ENCODE peak calls at places on chromosomes 3 and 15, in nine cellular contexts. V is fibroblast of lung, Y is thoracic aorta, H is GM06990, L is left ventricle myocardium inferior, P is kidney, J is LNCaP clone FGC, M is ovary, D is SK-N-SH. U is an unnamed sample.

GRCh38 chr3:64295594-64295993 is 70.3 kb upstream of the PRICKLE2 start:
- DNase-seq in V (peak), Y (no peak), H (no peak), L (no peak), P (no peak), J (no peak), M (no peak), D (no peak), U (peak)

GRCh38 chr3:185021326-185021725 is 131.5 kb downstream of the C3orf70 start:
- DNase-seq in V (peak), Y (no peak), H (no peak), L (no peak), P (no peak), J (no peak), M (no peak), D (no peak), U (no peak)

GRCh38 chr3:18085429-18085828 is 339.7 kb downstream of the SATB1 start:
- DNase-seq in V (no peak), Y (no peak), H (no peak), L (no peak), P (no peak), J (no peak), M (no peak), D (no peak), U (no peak)

GRCh38 chr15:59388670-59389069 is 16.0 kb upstream of the MYO1E start:
- DNase-seq in V (peak), Y (no peak), H (no peak), L (no peak), P (no peak), J (no peak), M (no peak), D (no peak), U (peak)

GRCh38 chr3:52533623-52534280 is at the start of gene NT5DC2:
- DNase-seq in V (peak), Y (no peak), H (peak), L (peak), P (peak), J (no peak), M (peak), D (peak), U (peak)

GRCh38 chr3:143644370-143645089 is 203.7 kb downstream of the SLC9A9 start:
- DNase-seq in V (peak), Y (no peak), H (peak), L (no peak), P (no peak), J (peak), M (no peak), D (peak), U (peak)

GRCh38 chr15:78950906-78951840 is 6.3 kb upstream of the CTSH start:
- DNase-seq in V (peak), Y (no peak), H (no peak), L (no peak), P (no peak), J (no peak), M (no peak), D (no peak), U (no peak)

GRCh38 chr3:39065197-39065596 is 13.4 kb downstream of the WDR48 start:
- DNase-seq in V (peak), Y (no peak), H (peak), L (no peak), P (no peak), J (no peak), M (no peak), D (peak), U (no peak)

GRCh38 chr3:150871192-150871591 is 34.0 kb downstream of the MINDY4B start:
- DNase-seq in V (peak), Y (no peak), H (no peak), L (no peak), P (no peak), J (no peak), M (no peak), D (no peak), U (no peak)

GRCh38 chr3:104763007-104763406 is 603.7 kb upstream of the ALCAM start:
- DNase-seq in V (peak), Y (no peak), H (no peak), L (no peak), P (no peak), J (no peak), M (no peak), D (no peak), U (no peak)

GRCh38 chr15:69919816-69920215 is 177.9 kb downstream of the TLE3 start:
- DNase-seq in V (no peak), Y (no peak), H (no peak), L (no peak), P (no peak), J (no peak), M (no peak), D (no peak), U (no peak)

GRCh38 chr3:114252954-114253353 is 15.6 kb upstream of the ZNF80 start:
- DNase-seq in V (no peak), Y (no peak), H (no peak), L (no peak), P (no peak), J (no peak), M (no peak), D (no peak), U (no peak)

GRCh38 chr15:50210462-50211264 is 28.7 kb downstream of the SLC27A2 start:
- DNase-seq in V (no peak), Y (no peak), H (no peak), L (no peak), P (peak), J (no peak), M (no peak), D (no peak), U (no peak)

GRCh38 chr3:46405301-46406079 is 1.4 kb downstream of the CCR5AS start:
- DNase-seq in V (no peak), Y (no peak), H (no peak), L (no peak), P (no peak), J (peak), M (no peak), D (no peak), U (peak)

GRCh38 chr3:118909751-118910150 is 124.9 kb downstream of the IGSF11 start:
- DNase-seq in V (peak), Y (no peak), H (no peak), L (no peak), P (no peak), J (no peak), M (no peak), D (no peak), U (no peak)

GRCh38 chr15:44298878-44299277 is 10.4 kb downstream of the GOLM2 start:
- DNase-seq in V (no peak), Y (no peak), H (no peak), L (no peak), P (no peak), J (no peak), M (no peak), D (peak), U (no peak)

GRCh38 chr3:129836381-129837056 is 57.0 kb downstream of the TMCC1 start:
- DNase-seq in V (peak), Y (no peak), H (no peak), L (no peak), P (no peak), J (no peak), M (no peak), D (no peak), U (no peak)

GRCh38 chr15:57551717-57552677 is 39.7 kb upstream of the MYZAP start:
- DNase-seq in V (peak), Y (no peak), H (no peak), L (peak), P (peak), J (no peak), M (no peak), D (no peak), U (no peak)

GRCh38 chr3:97579365-97579764 is 185.2 kb upstream of the ARL6 start:
- DNase-seq in V (peak), Y (no peak), H (no peak), L (no peak), P (no peak), J (no peak), M (no peak), D (no peak), U (no peak)

GRCh38 chr3:155995525-155996370 is 124.6 kb upstream of the KCNAB1 start:
- DNase-seq in V (peak), Y (no peak), H (no peak), L (no peak), P (no peak), J (no peak), M (no peak), D (peak), U (no peak)

GRCh38 chr3:108159865-108160264 is 62.4 kb downstream of the IFT57 start:
- DNase-seq in V (peak), Y (no peak), H (no peak), L (no peak), P (no peak), J (no peak), M (no peak), D (no peak), U (no peak)

GRCh38 chr3:177905895-177906511 is 630.2 kb upstream of the KCNMB2 start:
- DNase-seq in V (peak), Y (no peak), H (no peak), L (no peak), P (no peak), J (no peak), M (no peak), D (no peak), U (peak)

GRCh38 chr3:8500966-8501365 is 657 bp upstream of the LMCD1 start:
- DNase-seq in V (no peak), Y (no peak), H (peak), L (no peak), P (no peak), J (no peak), M (no peak), D (no peak), U (no peak)

GRCh38 chr15:24878153-24878552 is 76.6 kb upstream of the SNRPN start:
- DNase-seq in V (peak), Y (no peak), H (no peak), L (peak), P (peak), J (peak), M (peak), D (peak), U (peak)

GRCh38 chr3:32154180-32154579 is 47.8 kb downstream of the GPD1L start:
- DNase-seq in V (no peak), Y (no peak), H (no peak), L (no peak), P (no peak), J (no peak), M (no peak), D (no peak), U (no peak)
- TF ChIP-seq CTCF in V (no peak), Y (no peak), H (peak), L (no peak), P (no peak), J (peak), M (no peak), D (peak), U (no peak)

GRCh38 chr15:55742498-55742926 is 440 bp downstream of the PRTG start:
- DNase-seq in V (peak), Y (no peak), H (peak), L (peak), P (peak), J (no peak), M (peak), D (no peak), U (no peak)

GRCh38 chr15:55741592-55742497 is 1.1 kb downstream of the PRTG start:
- DNase-seq in V (no peak), Y (no peak), H (peak), L (no peak), P (no peak), J (no peak), M (peak), D (peak), U (peak)

GRCh38 chr15:55742927-55743614 is at the start of gene PRTG:
- DNase-seq in V (peak), Y (peak), H (no peak), L (peak), P (peak), J (peak), M (peak), D (peak), U (peak)

GRCh38 chr15:55744026-55744655 is 1.2 kb upstream of the PRTG start:
- DNase-seq in V (no peak), Y (no peak), H (no peak), L (no peak), P (no peak), J (no peak), M (no peak), D (peak), U (no peak)

GRCh38 chr15:55743615-55743978 is 645 bp upstream of the PRTG start:
- DNase-seq in V (no peak), Y (no peak), H (no peak), L (no peak), P (no peak), J (no peak), M (no peak), D (no peak), U (no peak)
- H3K4me3 ChIP-seq in V (peak), Y (peak), H (no peak), L (peak), P (no peak), J (peak), M (peak), D (peak), U (no peak)

GRCh38 chr3:148727242-148727641 is 29.5 kb downstream of the AGTR1 start:
- DNase-seq in V (no peak), Y (no peak), H (peak), L (no peak), P (no peak), J (peak), M (no peak), D (peak), U (peak)
- TF ChIP-seq CTCF in V (peak), Y (no peak), H (peak), L (peak), P (peak), J (peak), M (no peak), D (peak), U (peak)

DNA sequence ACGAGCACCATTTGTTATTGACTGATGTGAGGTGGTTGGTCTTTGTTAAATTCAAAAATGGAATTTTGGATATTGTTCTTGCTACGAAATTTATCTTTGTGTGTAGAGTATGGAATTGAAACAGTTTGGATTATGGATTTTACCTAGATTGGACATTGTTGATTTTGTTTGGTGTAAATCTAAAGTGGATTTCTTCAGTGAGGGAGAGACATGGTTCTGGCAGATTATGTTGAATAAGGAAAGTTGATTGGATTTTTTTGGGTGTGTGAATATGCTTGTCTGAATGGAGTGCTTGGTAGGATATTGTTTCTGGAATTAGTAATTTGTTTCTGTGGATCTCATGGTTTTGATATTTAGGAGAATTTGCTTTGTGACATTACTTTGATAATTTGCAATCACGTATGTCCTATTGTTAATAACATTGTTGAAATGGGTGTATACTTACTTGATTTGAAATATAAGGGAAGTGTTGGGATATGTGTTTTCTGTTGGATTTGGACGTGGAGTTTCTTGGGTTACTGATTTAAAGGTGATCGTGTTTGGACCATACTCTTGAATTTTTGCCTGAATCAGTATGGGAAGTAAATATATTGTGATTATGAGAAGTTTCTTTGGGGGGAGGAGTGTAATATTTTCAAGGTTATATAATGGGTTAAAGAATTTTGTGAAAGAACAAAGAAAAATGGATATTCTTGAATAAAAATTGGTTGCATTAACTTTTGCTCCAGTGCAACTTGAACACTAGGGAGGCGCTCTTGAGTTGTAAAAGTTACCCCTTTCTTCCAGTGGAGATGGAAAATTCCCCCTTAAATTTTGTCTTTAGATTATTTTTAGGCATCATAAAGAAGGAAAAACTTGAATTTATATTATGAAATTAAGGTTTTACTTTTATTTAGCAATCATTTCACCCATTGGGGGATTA is 875 bp upstream of the CHD2 start:
- DNase-seq in V (no peak), Y (no peak), H (no peak), L (no peak), P (no peak), J (no peak), M (no peak), D (no peak), U (no peak)
- H3K4me3 ChIP-seq in V (peak), Y (peak), H (no peak), L (peak), P (peak), J (peak), M (peak), D (peak), U (peak)

GRCh38 chr3:47636225-47636624 is 57.6 kb upstream of the CSPG5 start:
- DNase-seq in V (peak), Y (no peak), H (no peak), L (no peak), P (no peak), J (no peak), M (no peak), D (no peak), U (no peak)

GRCh38 chr3:47628426-47628825 is 49.8 kb upstream of the CSPG5 start:
- DNase-seq in V (no peak), Y (no peak), H (no peak), L (no peak), P (no peak), J (no peak), M (no peak), D (no peak), U (no peak)

GRCh38 chr3:47629770-47630169 is 51.1 kb upstream of the CSPG5 start:
- DNase-seq in V (no peak), Y (no peak), H (no peak), L (no peak), P (no peak), J (no peak), M (no peak), D (no peak), U (no peak)

GRCh38 chr3:47634996-47635395 is 56.3 kb upstream of the CSPG5 start:
- DNase-seq in V (no peak), Y (no peak), H (no peak), L (no peak), P (no peak), J (no peak), M (no peak), D (no peak), U (no peak)

GRCh38 chr3:47630810-47631209 is 52.1 kb upstream of the CSPG5 start:
- DNase-seq in V (no peak), Y (no peak), H (no peak), L (no peak), P (no peak), J (no peak), M (no peak), D (no peak), U (no peak)
- TF ChIP-seq CTCF in V (no peak), Y (no peak), H (no peak), L (no peak), P (no peak), J (no peak), M (no peak), D (no peak), U (no peak)

DNA sequence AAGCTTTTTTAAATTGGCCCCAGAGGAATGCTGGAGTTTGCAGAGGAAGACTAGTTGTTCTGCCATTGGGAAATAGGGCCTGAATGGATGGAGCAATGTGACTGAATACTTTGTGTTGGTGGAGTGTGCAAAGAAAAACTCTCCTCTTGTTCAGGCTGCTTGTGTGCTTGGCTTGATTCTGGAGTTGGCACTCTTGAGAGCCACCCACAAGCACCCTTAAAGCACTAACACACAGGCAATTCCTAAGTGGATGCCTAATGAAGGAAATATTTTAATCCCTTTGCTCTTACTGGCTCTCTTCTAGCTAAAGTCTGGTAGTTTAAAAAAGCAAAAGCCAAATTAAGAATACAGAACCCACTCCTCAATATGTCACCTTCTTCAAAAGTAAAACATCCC is 304.4 kb upstream of the C2CD4B start:
- DNase-seq in V (peak), Y (no peak), H (no peak), L (no peak), P (no peak), J (no peak), M (no peak), D (no peak), U (no peak)
- H3K4me3 ChIP-seq in V (no peak), Y (peak), H (no peak), L (no peak), P (no peak), J (no peak), M (no peak), D (no peak), U (no peak)

GRCh38 chr15:65083262-65083701 is 6.7 kb downstream of the KBTBD13 start:
- DNase-seq in V (peak), Y (no peak), H (no peak), L (no peak), P (no peak), J (no peak), M (no peak), D (no peak), U (no peak)
- TF ChIP-seq CTCF in V (peak), Y (peak), H (no peak), L (peak), P (peak), J (no peak), M (peak), D (no peak), U (no peak)

GRCh38 chr3:86987421-86987715 is 3.6 kb downstream of the VGLL3 start:
- DNase-seq in V (no peak), Y (no peak), H (no peak), L (no peak), P (no peak), J (no peak), M (no peak), D (no peak), U (no peak)
- H3K4me3 ChIP-seq in V (peak), Y (peak), H (no peak), L (peak), P (no peak), J (no peak), M (no peak), D (no peak), U (no peak)

DNA sequence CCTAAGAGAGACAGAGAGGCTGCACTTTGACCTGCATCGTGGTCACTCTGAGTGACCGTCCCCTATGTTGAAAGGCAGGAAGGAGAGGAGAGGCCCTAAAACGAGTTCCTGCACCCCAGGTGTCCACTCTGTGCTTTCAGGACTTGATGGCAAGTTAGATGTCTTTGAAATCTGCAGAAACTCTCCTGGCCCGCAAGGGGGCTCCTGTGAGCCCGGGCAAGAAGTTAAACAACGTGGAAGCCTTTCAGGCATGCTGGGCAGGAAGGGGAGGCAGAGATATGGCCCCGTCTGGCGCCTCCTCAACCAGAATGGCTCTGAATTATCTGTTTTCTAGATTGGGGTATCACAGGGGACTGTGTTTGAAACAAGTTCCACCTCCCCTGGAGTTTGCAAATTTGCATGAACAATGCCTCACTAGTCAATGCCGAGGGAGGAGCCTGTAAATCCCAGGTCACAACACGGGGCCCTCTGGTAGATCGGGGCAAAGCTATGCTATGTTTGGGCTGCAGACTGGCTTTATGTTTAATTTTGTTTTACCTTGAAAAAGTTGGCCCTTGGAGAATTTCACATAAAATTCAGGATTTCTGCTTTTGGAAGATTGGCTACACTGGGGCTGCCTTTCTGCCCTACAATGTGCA is 9.8 kb downstream of the CTXND1 start:
- DNase-seq in V (peak), Y (no peak), H (no peak), L (no peak), P (no peak), J (no peak), M (no peak), D (peak), U (peak)
- TF ChIP-seq CTCF in V (peak), Y (no peak), H (peak), L (peak), P (peak), J (peak), M (no peak), D (peak), U (peak)

DNA sequence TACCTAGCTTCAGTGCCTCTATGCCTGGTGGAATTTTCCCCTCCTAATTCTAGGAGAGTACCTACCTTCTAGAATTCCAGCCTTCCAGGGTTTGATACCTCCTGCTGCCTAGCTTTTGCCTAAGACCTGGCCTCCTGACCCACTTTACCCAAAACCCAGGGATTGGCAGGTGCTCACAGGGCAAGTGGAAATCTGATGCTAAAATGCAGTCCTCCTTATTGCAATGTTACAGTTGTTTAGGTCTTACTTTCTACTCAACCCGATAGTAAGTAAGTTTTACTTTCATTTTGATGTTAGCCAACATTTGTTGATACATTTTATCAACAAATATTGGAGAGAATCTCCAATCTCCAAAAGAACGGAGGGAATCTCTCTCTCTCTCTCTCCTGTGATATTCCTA is 275.9 kb downstream of the DOCK3 start:
- DNase-seq in V (no peak), Y (no peak), H (no peak), L (no peak), P (no peak), J (no peak), M (no peak), D (no peak), U (no peak)
- H3K4me3 ChIP-seq in V (peak), Y (no peak), H (peak), L (no peak), P (no peak), J (no peak), M (no peak), D (peak), U (no peak)

U was measured in adrenal gland.